ENCODE peak calls at places on chromosomes 1 and 21, in five cellular contexts. One of them, this sample, is unnamed.
A peak's percentile ranks its signal among the peaks of the same experiment; 100 is the strongest.

GRCh38 chr1:234309598-234310459 is 63.4 kb upstream of the COA6 start:
- DNase-seq in AG08396: peak; percentile 67
- DNase-seq in lower leg skin: peak; percentile 40
- DNase-seq in T-helper 1 cell: peak; percentile 52
- DNase-seq in activated T-cell treated with anti-CD3 and anti-CD28 coated beads for 1 hour: peak; percentile 50
- DNase-seq in this sample: peak; percentile 74

GRCh38 chr1:5994713-5995621 is 2.7 kb upstream of the NPHP4 start:
- DNase-seq in activated T-cell treated with anti-CD3 and anti-CD28 coated beads for 1 hour: peak; percentile 47
- DNase-seq in lower leg skin: no peak
- DNase-seq in T-helper 1 cell: peak; percentile 53
- DNase-seq in AG08396: no peak
- DNase-seq in this sample: peak; percentile 30

GRCh38 chr1:28365864-28366263 is 3.7 kb upstream of the PHACTR4 start:
- DNase-seq in activated T-cell treated with anti-CD3 and anti-CD28 coated beads for 1 hour: no peak
- DNase-seq in AG08396: no peak
- DNase-seq in T-helper 1 cell: no peak
- DNase-seq in lower leg skin: no peak
- DNase-seq in this sample: no peak

GRCh38 chr1:167392200-167392696 is 126.1 kb downstream of the CD247 start:
- DNase-seq in activated T-cell treated with anti-CD3 and anti-CD28 coated beads for 1 hour: no peak
- DNase-seq in AG08396: no peak
- DNase-seq in lower leg skin: no peak
- DNase-seq in T-helper 1 cell: no peak
- DNase-seq in this sample: no peak

GRCh38 chr1:28195780-28196179 is 19.3 kb upstream of the PTAFR start:
- DNase-seq in T-helper 1 cell: no peak
- DNase-seq in lower leg skin: no peak
- DNase-seq in activated T-cell treated with anti-CD3 and anti-CD28 coated beads for 1 hour: no peak
- DNase-seq in AG08396: no peak
- DNase-seq in this sample: no peak

GRCh38 chr21:38334866-38335265 is 78.1 kb downstream of the KCNJ15 start:
- DNase-seq in activated T-cell treated with anti-CD3 and anti-CD28 coated beads for 1 hour: no peak
- DNase-seq in lower leg skin: no peak
- DNase-seq in T-helper 1 cell: no peak
- DNase-seq in AG08396: no peak
- DNase-seq in this sample: no peak

GRCh38 chr1:180615493-180616290 is 16.1 kb upstream of the XPR1 start:
- DNase-seq in activated T-cell treated with anti-CD3 and anti-CD28 coated beads for 1 hour: no peak
- DNase-seq in T-helper 1 cell: no peak
- DNase-seq in AG08396: peak; percentile 33
- DNase-seq in lower leg skin: no peak
- DNase-seq in this sample: no peak

GRCh38 chr1:223846668-223847007 is 891 bp upstream of the TP53BP2 start:
- DNase-seq in AG08396: peak; percentile 36
- DNase-seq in lower leg skin: no peak
- DNase-seq in activated T-cell treated with anti-CD3 and anti-CD28 coated beads for 1 hour: no peak
- DNase-seq in T-helper 1 cell: no peak
- DNase-seq in this sample: no peak

GRCh38 chr1:241591317-241591716 is 48.9 kb downstream of the CHML start:
- DNase-seq in T-helper 1 cell: no peak
- DNase-seq in AG08396: peak; percentile 24
- DNase-seq in lower leg skin: no peak
- DNase-seq in activated T-cell treated with anti-CD3 and anti-CD28 coated beads for 1 hour: no peak
- DNase-seq in this sample: no peak

GRCh38 chr1:15056515-15057285 is 96.8 kb upstream of the TMEM51 start:
- DNase-seq in activated T-cell treated with anti-CD3 and anti-CD28 coated beads for 1 hour: no peak
- DNase-seq in T-helper 1 cell: no peak
- DNase-seq in lower leg skin: no peak
- DNase-seq in AG08396: peak; percentile 81
- DNase-seq in this sample: no peak

GRCh38 chr1:32939655-32940371 is 24.8 kb downstream of the RNF19B start:
- DNase-seq in activated T-cell treated with anti-CD3 and anti-CD28 coated beads for 1 hour: no peak
- DNase-seq in T-helper 1 cell: no peak
- DNase-seq in lower leg skin: no peak
- DNase-seq in AG08396: peak; percentile 66
- DNase-seq in this sample: no peak

GRCh38 chr1:172926070-172926469 is 124.7 kb downstream of the TNFSF18 start:
- DNase-seq in activated T-cell treated with anti-CD3 and anti-CD28 coated beads for 1 hour: no peak
- DNase-seq in T-helper 1 cell: no peak
- DNase-seq in AG08396: no peak
- DNase-seq in lower leg skin: no peak
- DNase-seq in this sample: no peak

GRCh38 chr21:31132574-31133242 is 94.4 kb upstream of the KRTAP19-8 start:
- DNase-seq in lower leg skin: peak; percentile 20
- DNase-seq in AG08396: no peak
- DNase-seq in T-helper 1 cell: peak; percentile 38
- DNase-seq in activated T-cell treated with anti-CD3 and anti-CD28 coated beads for 1 hour: peak; percentile 41
- DNase-seq in this sample: peak; percentile 71

GRCh38 chr1:161702250-161702649 is 4.8 kb upstream of the FCRLA start:
- DNase-seq in AG08396: no peak
- DNase-seq in T-helper 1 cell: no peak
- DNase-seq in lower leg skin: no peak
- DNase-seq in activated T-cell treated with anti-CD3 and anti-CD28 coated beads for 1 hour: no peak
- DNase-seq in this sample: no peak

GRCh38 chr1:37599940-37600339 is 4.2 kb upstream of the GNL2 start:
- DNase-seq in AG08396: no peak
- DNase-seq in lower leg skin: no peak
- DNase-seq in activated T-cell treated with anti-CD3 and anti-CD28 coated beads for 1 hour: no peak
- DNase-seq in T-helper 1 cell: no peak
- DNase-seq in this sample: no peak

GRCh38 chr1:10992864-10993263 is 19.6 kb upstream of the TARDBP start:
- DNase-seq in T-helper 1 cell: no peak
- DNase-seq in activated T-cell treated with anti-CD3 and anti-CD28 coated beads for 1 hour: no peak
- DNase-seq in lower leg skin: no peak
- DNase-seq in AG08396: no peak
- DNase-seq in this sample: no peak

GRCh38 chr1:10663668-10664035 is 132.8 kb downstream of the CASZ1 start:
- DNase-seq in activated T-cell treated with anti-CD3 and anti-CD28 coated beads for 1 hour: no peak
- DNase-seq in lower leg skin: no peak
- DNase-seq in AG08396: peak; percentile 81
- DNase-seq in T-helper 1 cell: no peak
- DNase-seq in this sample: no peak

GRCh38 chr1:172742599-172743500 is 83.9 kb downstream of the FASLG start:
- DNase-seq in T-helper 1 cell: no peak
- DNase-seq in activated T-cell treated with anti-CD3 and anti-CD28 coated beads for 1 hour: no peak
- DNase-seq in lower leg skin: no peak
- DNase-seq in AG08396: no peak
- DNase-seq in this sample: peak; percentile 76

GRCh38 chr1:100353988-100354387 is 1.7 kb downstream of the CDC14A start:
- DNase-seq in AG08396: peak; percentile 52
- DNase-seq in lower leg skin: no peak
- DNase-seq in T-helper 1 cell: no peak
- DNase-seq in activated T-cell treated with anti-CD3 and anti-CD28 coated beads for 1 hour: no peak
- DNase-seq in this sample: peak; percentile 15

GRCh38 chr1:27607239-27607804 is 3.4 kb upstream of the AHDC1 start:
- DNase-seq in T-helper 1 cell: no peak
- DNase-seq in AG08396: no peak
- DNase-seq in activated T-cell treated with anti-CD3 and anti-CD28 coated beads for 1 hour: no peak
- DNase-seq in lower leg skin: no peak
- DNase-seq in this sample: no peak

GRCh38 chr1:60388092-60388987 is 314.8 kb upstream of the C1orf87 start:
- DNase-seq in AG08396: no peak
- DNase-seq in lower leg skin: no peak
- DNase-seq in activated T-cell treated with anti-CD3 and anti-CD28 coated beads for 1 hour: no peak
- DNase-seq in T-helper 1 cell: no peak
- DNase-seq in this sample: no peak

GRCh38 chr1:11444907-11445306 is 34.0 kb upstream of the DISP3 start:
- DNase-seq in T-helper 1 cell: no peak
- DNase-seq in activated T-cell treated with anti-CD3 and anti-CD28 coated beads for 1 hour: no peak
- DNase-seq in lower leg skin: no peak
- DNase-seq in AG08396: no peak
- DNase-seq in this sample: no peak

GRCh38 chr1:229430761-229431269 is 3.1 kb downstream of the ACTA1 start:
- DNase-seq in activated T-cell treated with anti-CD3 and anti-CD28 coated beads for 1 hour: peak; percentile 30
- DNase-seq in T-helper 1 cell: no peak
- DNase-seq in AG08396: peak; percentile 74
- DNase-seq in lower leg skin: no peak
- DNase-seq in this sample: no peak

GRCh38 chr1:233904979-233905415 is 521 bp downstream of the SLC35F3 start:
- DNase-seq in activated T-cell treated with anti-CD3 and anti-CD28 coated beads for 1 hour: no peak
- DNase-seq in AG08396: no peak
- DNase-seq in lower leg skin: no peak
- DNase-seq in T-helper 1 cell: no peak
- DNase-seq in this sample: no peak

GRCh38 chr1:12511516-12512468 is 106.2 kb downstream of the DHRS3 start:
- DNase-seq in activated T-cell treated with anti-CD3 and anti-CD28 coated beads for 1 hour: no peak
- DNase-seq in lower leg skin: no peak
- DNase-seq in T-helper 1 cell: no peak
- DNase-seq in AG08396: peak; percentile 30
- DNase-seq in this sample: no peak

GRCh38 chr1:68198752-68199151 is 33.6 kb downstream of the WLS start:
- DNase-seq in lower leg skin: no peak
- DNase-seq in AG08396: no peak
- DNase-seq in T-helper 1 cell: no peak
- DNase-seq in activated T-cell treated with anti-CD3 and anti-CD28 coated beads for 1 hour: no peak
- DNase-seq in this sample: no peak

GRCh38 chr1:230385930-230386329 is 40.2 kb downstream of the PGBD5 start:
- DNase-seq in AG08396: no peak
- DNase-seq in T-helper 1 cell: no peak
- DNase-seq in lower leg skin: no peak
- DNase-seq in activated T-cell treated with anti-CD3 and anti-CD28 coated beads for 1 hour: no peak
- DNase-seq in this sample: no peak

GRCh38 chr1:233547726-233548125 is 66.2 kb upstream of the KCNK1 start:
- DNase-seq in activated T-cell treated with anti-CD3 and anti-CD28 coated beads for 1 hour: no peak
- DNase-seq in AG08396: no peak
- DNase-seq in T-helper 1 cell: no peak
- DNase-seq in lower leg skin: no peak
- DNase-seq in this sample: no peak

GRCh38 chr21:34061983-34062382 is 11.4 kb upstream of the MRPS6 start:
- DNase-seq in AG08396: no peak
- DNase-seq in T-helper 1 cell: no peak
- DNase-seq in activated T-cell treated with anti-CD3 and anti-CD28 coated beads for 1 hour: no peak
- DNase-seq in lower leg skin: no peak
- DNase-seq in this sample: peak; percentile 81

GRCh38 chr1:77036560-77036959 is 169.3 kb downstream of the ST6GALNAC5 start:
- DNase-seq in activated T-cell treated with anti-CD3 and anti-CD28 coated beads for 1 hour: no peak
- DNase-seq in AG08396: peak; percentile 8
- DNase-seq in T-helper 1 cell: no peak
- DNase-seq in lower leg skin: no peak
- DNase-seq in this sample: peak; percentile 14

GRCh38 chr1:70909262-70909817 is 138.3 kb downstream of the PTGER3 start:
- DNase-seq in AG08396: no peak
- DNase-seq in lower leg skin: no peak
- DNase-seq in T-helper 1 cell: no peak
- DNase-seq in activated T-cell treated with anti-CD3 and anti-CD28 coated beads for 1 hour: no peak
- DNase-seq in this sample: no peak

GRCh38 chr1:225998560-225999226 is 450 bp downstream of the SDE2 start:
- DNase-seq in lower leg skin: no peak
- DNase-seq in activated T-cell treated with anti-CD3 and anti-CD28 coated beads for 1 hour: no peak
- DNase-seq in T-helper 1 cell: no peak
- DNase-seq in AG08396: peak; percentile 55
- DNase-seq in this sample: peak; percentile 54

GRCh38 chr1:30109853-30110252 is 613.5 kb downstream of the MATN1 start:
- DNase-seq in T-helper 1 cell: no peak
- DNase-seq in activated T-cell treated with anti-CD3 and anti-CD28 coated beads for 1 hour: no peak
- DNase-seq in AG08396: peak; percentile 45
- DNase-seq in lower leg skin: no peak
- DNase-seq in this sample: no peak